ENCODE peak calls at places on chromosomes 16 and 17, in ten cellular contexts. One of them, this sample, is unnamed.
A peak's percentile ranks its signal among the peaks of the same experiment; 100 is the strongest.

GRCh38 chr16:77540656-77541055 is 105.8 kb upstream of the ADAMTS18 start:
- DNase-seq in tibial nerve: no peak
- DNase-seq in HCT116: no peak
- DNase-seq in K562: no peak
- DNase-seq in uterus: no peak
- DNase-seq in transverse colon: no peak
- DNase-seq in adrenal gland: no peak
- DNase-seq in prostate gland: no peak
- DNase-seq in IMR-90: no peak
- DNase-seq in stomach: no peak
- DNase-seq in this sample: no peak

GRCh38 chr17:21275047-21275578 is 9.4 kb upstream of the MAP2K3 start:
- DNase-seq in tibial nerve: no peak
- DNase-seq in HCT116: no peak
- DNase-seq in K562: no peak
- DNase-seq in uterus: no peak
- DNase-seq in transverse colon: no peak
- DNase-seq in adrenal gland: no peak
- DNase-seq in prostate gland: no peak
- DNase-seq in IMR-90: no peak
- DNase-seq in stomach: no peak
- DNase-seq in this sample: peak; percentile 81

GRCh38 chr16:4697867-4698291 is 4.5 kb downstream of the NUDT16L1 start:
- DNase-seq in tibial nerve: no peak
- DNase-seq in HCT116: no peak
- DNase-seq in K562: no peak
- DNase-seq in uterus: no peak
- DNase-seq in transverse colon: no peak
- DNase-seq in adrenal gland: no peak
- DNase-seq in prostate gland: no peak
- DNase-seq in IMR-90: no peak
- DNase-seq in stomach: no peak
- DNase-seq in this sample: no peak

GRCh38 chr16:56916571-56917403 is 15.2 kb upstream of the HERPUD1 start:
- DNase-seq in tibial nerve: no peak
- DNase-seq in HCT116: no peak
- DNase-seq in K562: no peak
- DNase-seq in uterus: no peak
- DNase-seq in transverse colon: peak; percentile 52
- DNase-seq in adrenal gland: no peak
- DNase-seq in prostate gland: peak; percentile 63
- DNase-seq in IMR-90: no peak
- DNase-seq in stomach: no peak
- DNase-seq in this sample: no peak

GRCh38 chr17:53142890-53143289 is 679.8 kb upstream of the KIF2B start:
- DNase-seq in tibial nerve: no peak
- DNase-seq in HCT116: no peak
- DNase-seq in K562: no peak
- DNase-seq in uterus: no peak
- DNase-seq in transverse colon: no peak
- DNase-seq in adrenal gland: no peak
- DNase-seq in prostate gland: no peak
- DNase-seq in IMR-90: no peak
- DNase-seq in stomach: no peak
- DNase-seq in this sample: no peak

GRCh38 chr17:1058423-1059130 is 61.6 kb downstream of the TIMM22 start:
- DNase-seq in tibial nerve: no peak
- DNase-seq in HCT116: peak; percentile 51
- DNase-seq in K562: peak; percentile 72
- DNase-seq in uterus: no peak
- DNase-seq in transverse colon: peak; percentile 65
- DNase-seq in adrenal gland: peak; percentile 63
- DNase-seq in prostate gland: no peak
- DNase-seq in IMR-90: peak; percentile 35
- DNase-seq in stomach: peak; percentile 71
- DNase-seq in this sample: no peak

GRCh38 chr17:17252149-17252810 is 15.3 kb upstream of the FLCN start:
- DNase-seq in tibial nerve: no peak
- DNase-seq in HCT116: no peak
- DNase-seq in K562: no peak
- DNase-seq in uterus: no peak
- DNase-seq in transverse colon: no peak
- DNase-seq in adrenal gland: no peak
- DNase-seq in prostate gland: no peak
- DNase-seq in IMR-90: no peak
- DNase-seq in stomach: no peak
- DNase-seq in this sample: no peak

GRCh38 chr16:53290520-53290919 is 143.8 kb upstream of the RBL2 start:
- DNase-seq in tibial nerve: no peak
- DNase-seq in HCT116: no peak
- DNase-seq in K562: no peak
- DNase-seq in uterus: no peak
- DNase-seq in transverse colon: no peak
- DNase-seq in adrenal gland: no peak
- DNase-seq in prostate gland: no peak
- DNase-seq in IMR-90: no peak
- DNase-seq in stomach: no peak
- DNase-seq in this sample: no peak

GRCh38 chr17:10316986-10317834 is 55.6 kb downstream of the MYH13 start:
- DNase-seq in tibial nerve: no peak
- DNase-seq in HCT116: peak; percentile 31
- DNase-seq in K562: peak; percentile 16
- DNase-seq in uterus: peak; percentile 71
- DNase-seq in transverse colon: peak; percentile 77
- DNase-seq in adrenal gland: peak; percentile 69
- DNase-seq in prostate gland: peak; percentile 33
- DNase-seq in IMR-90: peak; percentile 41
- DNase-seq in stomach: peak; percentile 61
- DNase-seq in this sample: peak; percentile 5

GRCh38 chr17:74574489-74575142 is 7.3 kb upstream of the CD300H start:
- DNase-seq in tibial nerve: no peak
- DNase-seq in HCT116: no peak
- DNase-seq in K562: no peak
- DNase-seq in uterus: no peak
- DNase-seq in transverse colon: peak; percentile 16
- DNase-seq in adrenal gland: no peak
- DNase-seq in prostate gland: no peak
- DNase-seq in IMR-90: no peak
- DNase-seq in stomach: no peak
- DNase-seq in this sample: no peak

GRCh38 chr16:14549789-14550153 is 80.3 kb downstream of the PARN start:
- DNase-seq in tibial nerve: no peak
- DNase-seq in HCT116: no peak
- DNase-seq in K562: no peak
- DNase-seq in uterus: no peak
- DNase-seq in transverse colon: no peak
- DNase-seq in adrenal gland: no peak
- DNase-seq in prostate gland: no peak
- DNase-seq in IMR-90: no peak
- DNase-seq in stomach: peak; percentile 55
- DNase-seq in this sample: no peak

GRCh38 chr17:56314026-56314425 is 160.8 kb downstream of the ANKFN1 start:
- DNase-seq in tibial nerve: no peak
- DNase-seq in HCT116: no peak
- DNase-seq in K562: no peak
- DNase-seq in uterus: no peak
- DNase-seq in transverse colon: no peak
- DNase-seq in adrenal gland: no peak
- DNase-seq in prostate gland: no peak
- DNase-seq in IMR-90: peak; percentile 11
- DNase-seq in stomach: no peak
- DNase-seq in this sample: no peak

DNA sequence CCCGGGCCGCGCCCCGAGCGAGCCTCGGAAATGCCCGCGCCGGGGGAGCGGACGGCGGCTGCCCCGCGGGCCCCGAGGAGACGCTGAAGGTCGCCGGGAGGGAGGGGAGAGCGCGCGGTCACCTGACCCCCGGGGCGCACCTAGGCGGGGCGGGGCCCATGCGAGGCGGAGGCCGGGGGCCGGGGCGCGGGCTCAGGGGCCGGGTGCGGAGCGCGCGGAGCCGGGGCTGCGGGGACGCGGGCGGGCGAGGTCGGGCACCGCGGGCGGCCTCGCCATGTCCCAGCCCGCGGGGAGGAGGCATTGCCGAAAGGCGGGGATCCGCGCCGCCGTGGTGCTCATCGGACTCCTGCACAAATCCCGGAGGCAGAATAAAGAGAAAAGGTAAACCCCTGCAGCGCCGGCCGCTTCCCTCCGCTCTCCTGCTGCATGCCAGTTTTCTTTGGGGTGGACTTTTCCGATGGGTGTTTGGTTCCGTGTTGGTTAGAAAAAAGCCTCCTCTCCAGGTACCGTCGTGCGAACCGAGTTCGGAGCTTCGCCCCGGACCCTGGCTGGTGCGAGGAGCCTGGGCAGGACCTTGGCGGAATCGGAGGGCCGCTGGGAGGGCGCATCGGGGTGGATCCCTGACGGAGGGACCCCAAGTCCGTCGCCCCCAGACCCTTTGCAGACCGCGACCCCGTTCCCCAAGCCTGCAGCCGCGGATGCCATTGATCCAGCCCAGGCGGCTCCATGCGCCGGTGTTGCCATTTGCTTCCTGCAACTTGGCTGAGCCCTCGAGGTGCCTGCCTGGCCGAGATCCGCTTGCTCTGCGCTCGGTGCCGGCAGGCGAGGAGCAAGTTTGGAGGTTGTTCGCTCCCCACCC is 57.7 kb downstream of the RAP1GAP2 start:
- DNase-seq in tibial nerve: no peak
- DNase-seq in HCT116: no peak
- DNase-seq in K562: peak; percentile 58
- DNase-seq in uterus: no peak
- DNase-seq in transverse colon: peak; percentile 65
- DNase-seq in adrenal gland: no peak
- DNase-seq in prostate gland: peak; percentile 16
- DNase-seq in IMR-90: no peak
- DNase-seq in stomach: peak; percentile 55
- DNase-seq in this sample: peak; percentile 43
- TF ChIP-seq POLR2A in tibial nerve: no peak
- TF ChIP-seq POLR2A in HCT116: no peak
- TF ChIP-seq POLR2A in K562: no peak
- TF ChIP-seq POLR2A in uterus: no peak
- TF ChIP-seq POLR2A in transverse colon: no peak
- TF ChIP-seq POLR2A in adrenal gland: no peak
- TF ChIP-seq POLR2A in prostate gland: no peak
- TF ChIP-seq POLR2A in IMR-90: no peak
- TF ChIP-seq POLR2A in stomach: no peak
- TF ChIP-seq POLR2A in this sample: no peak

GRCh38 chr17:43645765-43646481 is 15.8 kb downstream of the MEOX1 start:
- DNase-seq in tibial nerve: peak; percentile 37
- DNase-seq in HCT116: no peak
- DNase-seq in K562: no peak
- DNase-seq in uterus: peak; percentile 70
- DNase-seq in transverse colon: peak; percentile 37
- DNase-seq in adrenal gland: peak; percentile 69
- DNase-seq in prostate gland: no peak
- DNase-seq in IMR-90: no peak
- DNase-seq in stomach: peak; percentile 45
- DNase-seq in this sample: peak; percentile 57

GRCh38 chr17:43648916-43649315 is 12.8 kb downstream of the MEOX1 start:
- DNase-seq in tibial nerve: no peak
- DNase-seq in HCT116: no peak
- DNase-seq in K562: no peak
- DNase-seq in uterus: no peak
- DNase-seq in transverse colon: no peak
- DNase-seq in adrenal gland: no peak
- DNase-seq in prostate gland: no peak
- DNase-seq in IMR-90: no peak
- DNase-seq in stomach: no peak
- DNase-seq in this sample: no peak

GRCh38 chr17:43641416-43641815 is 20.3 kb downstream of the MEOX1 start:
- DNase-seq in tibial nerve: no peak
- DNase-seq in HCT116: no peak
- DNase-seq in K562: no peak
- DNase-seq in uterus: no peak
- DNase-seq in transverse colon: no peak
- DNase-seq in adrenal gland: no peak
- DNase-seq in prostate gland: no peak
- DNase-seq in IMR-90: no peak
- DNase-seq in stomach: no peak
- DNase-seq in this sample: no peak

GRCh38 chr17:43644081-43644480 is 17.6 kb downstream of the MEOX1 start:
- DNase-seq in tibial nerve: no peak
- DNase-seq in HCT116: no peak
- DNase-seq in K562: no peak
- DNase-seq in uterus: no peak
- DNase-seq in transverse colon: no peak
- DNase-seq in adrenal gland: no peak
- DNase-seq in prostate gland: no peak
- DNase-seq in IMR-90: no peak
- DNase-seq in stomach: no peak
- DNase-seq in this sample: no peak

DNA sequence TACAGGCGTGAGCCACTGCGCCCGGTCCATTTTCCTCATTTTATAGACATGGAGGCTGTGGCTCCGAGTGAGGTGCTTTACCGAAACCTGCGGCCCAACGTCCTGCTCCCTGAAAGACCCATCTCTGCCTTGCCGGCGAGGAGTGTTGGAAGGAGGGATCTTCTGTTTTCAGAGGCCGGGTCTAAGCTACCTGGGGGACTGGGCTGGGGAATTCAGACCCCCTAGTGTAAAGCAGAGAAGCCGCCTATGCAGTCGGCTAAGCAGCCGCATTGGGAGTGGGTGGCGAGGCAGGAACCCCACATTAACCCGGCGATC is 16.3 kb downstream of the MEOX1 start:
- DNase-seq in tibial nerve: no peak
- DNase-seq in HCT116: no peak
- DNase-seq in K562: no peak
- DNase-seq in uterus: no peak
- DNase-seq in transverse colon: no peak
- DNase-seq in adrenal gland: no peak
- DNase-seq in prostate gland: no peak
- DNase-seq in IMR-90: no peak
- DNase-seq in stomach: no peak
- DNase-seq in this sample: no peak
- H3K27ac ChIP-seq in tibial nerve: peak overlapping the region; percentile 73
- H3K27ac ChIP-seq in HCT116: no peak overlapping the region
- H3K27ac ChIP-seq in K562: no peak overlapping the region
- H3K27ac ChIP-seq in uterus: peak overlapping the region; percentile 86
- H3K27ac ChIP-seq in transverse colon: peak overlapping the region; percentile 65
- H3K27ac ChIP-seq in adrenal gland: no peak overlapping the region
- H3K27ac ChIP-seq in prostate gland: peak overlapping the region; percentile 49
- H3K27ac ChIP-seq in IMR-90: no peak overlapping the region
- H3K27ac ChIP-seq in stomach: peak overlapping the region; percentile 51
- H3K27ac ChIP-seq in this sample: peak overlapping the region; percentile 87

GRCh38 chr17:2187758-2188157 is 115.8 kb downstream of the SMG6 start:
- DNase-seq in tibial nerve: no peak
- DNase-seq in HCT116: no peak
- DNase-seq in K562: no peak
- DNase-seq in uterus: peak; percentile 3
- DNase-seq in transverse colon: no peak
- DNase-seq in adrenal gland: no peak
- DNase-seq in prostate gland: no peak
- DNase-seq in IMR-90: no peak
- DNase-seq in stomach: no peak
- DNase-seq in this sample: no peak
- TF ChIP-seq POLR2A in tibial nerve: no peak
- TF ChIP-seq POLR2A in HCT116: no peak
- TF ChIP-seq POLR2A in K562: no peak
- TF ChIP-seq POLR2A in uterus: no peak
- TF ChIP-seq POLR2A in transverse colon: no peak
- TF ChIP-seq POLR2A in adrenal gland: no peak
- TF ChIP-seq POLR2A in prostate gland: no peak
- TF ChIP-seq POLR2A in IMR-90: no peak
- TF ChIP-seq POLR2A in stomach: no peak
- TF ChIP-seq POLR2A in this sample: no peak

GRCh38 chr16:58022601-58023371 is 2.8 kb upstream of the MMP15 start:
- DNase-seq in tibial nerve: peak; percentile 54
- DNase-seq in HCT116: no peak
- DNase-seq in K562: no peak
- DNase-seq in uterus: peak; percentile 82
- DNase-seq in transverse colon: peak; percentile 71
- DNase-seq in adrenal gland: peak; percentile 91
- DNase-seq in prostate gland: peak; percentile 84
- DNase-seq in IMR-90: peak; percentile 68
- DNase-seq in stomach: peak; percentile 87
- DNase-seq in this sample: peak; percentile 97
- H3K27ac ChIP-seq in tibial nerve: peak overlapping the region; percentile 79
- H3K27ac ChIP-seq in HCT116: no peak overlapping the region
- H3K27ac ChIP-seq in K562: no peak overlapping the region
- H3K27ac ChIP-seq in uterus: peak overlapping the region; percentile 31
- H3K27ac ChIP-seq in transverse colon: peak overlapping the region; percentile 93
- H3K27ac ChIP-seq in adrenal gland: peak overlapping the region; percentile 29
- H3K27ac ChIP-seq in prostate gland: peak overlapping the region; percentile 63
- H3K27ac ChIP-seq in IMR-90: no peak overlapping the region
- H3K27ac ChIP-seq in stomach: peak overlapping the region; percentile 92
- H3K27ac ChIP-seq in this sample: peak overlapping the region; percentile 83